ENCODE peak calls at places on chromosomes 12 and 14, in seven cellular contexts. One of them, this sample, is unnamed. For H3K27me3, the result is how much of the 10 kb centered on the place peaks cover.

GRCh38 chr14:94394594-94395305 is 6.3 kb upstream of the SERPINA1 start:
- DNase-seq in spleen: peak
- DNase-seq in breast epithelium: no peak
- DNase-seq in Panc1: no peak
- DNase-seq in sigmoid colon: peak
- DNase-seq in HCT116: no peak
- DNase-seq in suprapubic skin: no peak
- DNase-seq in this sample: no peak

GRCh38 chr12:57092529-57092862 is 3.6 kb downstream of the NAB2 start:
- DNase-seq in sigmoid colon: no peak
- DNase-seq in breast epithelium: no peak
- DNase-seq in Panc1: no peak
- DNase-seq in suprapubic skin: no peak
- DNase-seq in HCT116: no peak
- DNase-seq in spleen: no peak
- DNase-seq in this sample: no peak

GRCh38 chr14:21056520-21057163 is 980 bp upstream of the RNASE8 start:
- DNase-seq in suprapubic skin: no peak
- DNase-seq in spleen: no peak
- DNase-seq in breast epithelium: no peak
- DNase-seq in HCT116: no peak
- DNase-seq in sigmoid colon: no peak
- DNase-seq in Panc1: no peak
- DNase-seq in this sample: no peak

GRCh38 chr12:42625611-42626010 is 36.1 kb upstream of the PRICKLE1 start:
- DNase-seq in breast epithelium: no peak
- DNase-seq in spleen: no peak
- DNase-seq in sigmoid colon: no peak
- DNase-seq in Panc1: no peak
- DNase-seq in HCT116: no peak
- DNase-seq in suprapubic skin: no peak
- DNase-seq in this sample: no peak

GRCh38 chr14:89027097-89027740 is 202.8 kb downstream of the TTC8 start:
- DNase-seq in suprapubic skin: no peak
- DNase-seq in sigmoid colon: peak
- DNase-seq in spleen: peak
- DNase-seq in HCT116: peak
- DNase-seq in Panc1: no peak
- DNase-seq in breast epithelium: no peak
- DNase-seq in this sample: peak

GRCh38 chr14:99430491-99430890 is 50.2 kb downstream of the SETD3 start:
- DNase-seq in suprapubic skin: no peak
- DNase-seq in spleen: peak
- DNase-seq in sigmoid colon: no peak
- DNase-seq in Panc1: no peak
- DNase-seq in HCT116: no peak
- DNase-seq in breast epithelium: no peak
- DNase-seq in this sample: no peak

GRCh38 chr12:21429994-21430393 is 7.5 kb upstream of the PYROXD1 start:
- DNase-seq in HCT116: no peak
- DNase-seq in sigmoid colon: no peak
- DNase-seq in breast epithelium: no peak
- DNase-seq in spleen: no peak
- DNase-seq in suprapubic skin: no peak
- DNase-seq in Panc1: no peak
- DNase-seq in this sample: no peak

GRCh38 chr12:101277443-101277842 is 2.5 kb upstream of the UTP20 start:
- DNase-seq in Panc1: no peak
- DNase-seq in sigmoid colon: no peak
- DNase-seq in breast epithelium: no peak
- DNase-seq in spleen: no peak
- DNase-seq in HCT116: no peak
- DNase-seq in suprapubic skin: no peak
- DNase-seq in this sample: no peak

GRCh38 chr14:106070242-106070641 is 543.9 kb downstream of the TMEM121 start:
- DNase-seq in Panc1: no peak
- DNase-seq in sigmoid colon: no peak
- DNase-seq in breast epithelium: no peak
- DNase-seq in suprapubic skin: no peak
- DNase-seq in spleen: no peak
- DNase-seq in HCT116: no peak
- DNase-seq in this sample: no peak

GRCh38 chr12:42586268-42586667 is 3.3 kb downstream of the PRICKLE1 start:
- DNase-seq in HCT116: no peak
- DNase-seq in Panc1: no peak
- DNase-seq in suprapubic skin: no peak
- DNase-seq in spleen: no peak
- DNase-seq in sigmoid colon: no peak
- DNase-seq in breast epithelium: no peak
- DNase-seq in this sample: peak

GRCh38 chr12:39380090-39380489 is 62.8 kb downstream of the KIF21A start:
- DNase-seq in breast epithelium: no peak
- DNase-seq in Panc1: no peak
- DNase-seq in sigmoid colon: no peak
- DNase-seq in spleen: no peak
- DNase-seq in HCT116: no peak
- DNase-seq in suprapubic skin: no peak
- DNase-seq in this sample: no peak

GRCh38 chr12:39372929-39373328 is 70.0 kb downstream of the KIF21A start:
- DNase-seq in breast epithelium: no peak
- DNase-seq in suprapubic skin: no peak
- DNase-seq in spleen: no peak
- DNase-seq in HCT116: no peak
- DNase-seq in sigmoid colon: no peak
- DNase-seq in Panc1: no peak
- DNase-seq in this sample: no peak

GRCh38 chr12:39383064-39383552 is 59.8 kb downstream of the KIF21A start:
- DNase-seq in spleen: no peak
- DNase-seq in sigmoid colon: no peak
- DNase-seq in suprapubic skin: no peak
- DNase-seq in breast epithelium: no peak
- DNase-seq in HCT116: no peak
- DNase-seq in Panc1: no peak
- DNase-seq in this sample: no peak

GRCh38 chr12:39375206-39375808 is 67.6 kb downstream of the KIF21A start:
- DNase-seq in breast epithelium: no peak
- DNase-seq in sigmoid colon: no peak
- DNase-seq in suprapubic skin: no peak
- DNase-seq in spleen: no peak
- DNase-seq in Panc1: no peak
- DNase-seq in HCT116: peak
- DNase-seq in this sample: no peak

DNA sequence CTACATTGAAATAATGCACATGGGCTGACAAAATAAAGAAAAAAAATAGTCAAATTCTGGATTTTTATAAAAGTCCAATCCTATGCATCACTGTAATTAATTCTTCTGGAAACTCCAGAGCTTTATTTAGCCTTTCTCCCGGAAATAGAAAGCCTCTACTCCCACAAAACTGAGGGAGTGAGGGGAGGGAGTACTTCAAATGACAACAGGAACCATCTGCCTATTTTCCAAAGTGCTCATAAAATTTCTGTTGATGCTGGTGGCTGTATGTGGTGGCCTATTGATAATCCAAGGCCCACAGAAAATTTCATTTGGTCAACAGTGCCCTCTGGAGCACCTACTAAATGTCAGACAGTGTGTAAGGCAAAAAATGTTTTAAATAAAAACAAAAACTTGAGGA is 64.6 kb downstream of the KIF21A start:
- DNase-seq in sigmoid colon: no peak
- DNase-seq in breast epithelium: no peak
- DNase-seq in suprapubic skin: no peak
- DNase-seq in spleen: no peak
- DNase-seq in HCT116: no peak
- DNase-seq in Panc1: no peak
- DNase-seq in this sample: no peak
- TF ChIP-seq CTCF in sigmoid colon: no peak
- TF ChIP-seq CTCF in breast epithelium: no peak
- TF ChIP-seq CTCF in suprapubic skin: no peak
- TF ChIP-seq CTCF in spleen: no peak
- TF ChIP-seq CTCF in HCT116: no peak
- TF ChIP-seq CTCF in Panc1: no peak
- TF ChIP-seq CTCF in this sample: no peak

DNA sequence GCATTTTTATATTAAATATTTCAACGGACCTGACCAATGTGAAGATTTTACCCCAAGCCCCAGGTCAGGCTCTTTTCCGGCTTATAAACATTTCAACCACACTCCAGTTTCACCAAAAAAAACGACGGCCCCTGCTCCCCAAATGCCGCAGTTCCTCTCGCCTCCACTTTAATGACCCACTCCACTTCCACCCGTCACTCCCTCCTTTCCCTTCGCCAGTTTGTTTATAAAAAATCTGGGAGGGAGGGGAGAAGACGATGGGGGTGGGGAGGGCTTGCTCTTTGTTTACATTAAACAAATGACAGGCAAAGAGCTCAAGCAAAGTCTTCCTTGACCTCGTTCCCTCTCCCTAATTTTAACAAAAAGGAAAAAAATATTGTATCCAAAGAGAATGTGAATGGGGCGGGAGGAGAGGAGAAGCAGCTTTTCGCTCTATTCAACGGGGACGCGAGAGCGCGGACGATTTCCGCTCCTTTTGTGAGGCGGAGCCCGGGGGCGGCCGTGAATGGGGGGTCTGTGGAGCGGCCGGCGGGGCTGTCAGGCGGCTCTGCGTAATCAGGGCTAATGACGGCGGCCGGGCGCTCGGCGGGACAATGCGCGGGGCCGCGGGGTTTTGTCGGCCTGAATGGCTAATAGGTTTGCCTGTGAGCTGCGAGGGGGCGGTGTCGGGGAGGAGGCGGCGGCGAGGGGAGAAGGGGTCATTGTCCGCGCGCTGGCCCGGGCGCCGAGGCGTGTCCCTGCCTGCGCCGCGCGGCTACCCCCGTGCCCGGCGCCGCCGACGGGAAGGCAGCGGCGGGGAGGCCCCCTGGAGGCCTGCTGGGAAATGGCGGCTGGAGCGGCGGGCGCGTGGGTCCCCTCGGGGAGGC is 5.7 kb downstream of the SIX6 start:
- DNase-seq in suprapubic skin: no peak
- DNase-seq in sigmoid colon: no peak
- DNase-seq in Panc1: no peak
- DNase-seq in HCT116: no peak
- DNase-seq in breast epithelium: no peak
- DNase-seq in spleen: no peak
- DNase-seq in this sample: no peak
- H3K27me3 ChIP-seq in suprapubic skin: half or more
- H3K27me3 ChIP-seq in sigmoid colon: half or more
- H3K27me3 ChIP-seq in Panc1: under half
- H3K27me3 ChIP-seq in HCT116: under half
- H3K27me3 ChIP-seq in breast epithelium: half or more
- H3K27me3 ChIP-seq in spleen: half or more
- H3K27me3 ChIP-seq in this sample: half or more

GRCh38 chr14:100893228-100893601 is 10.3 kb downstream of the RTL1 start:
- DNase-seq in spleen: peak
- DNase-seq in suprapubic skin: no peak
- DNase-seq in HCT116: no peak
- DNase-seq in sigmoid colon: no peak
- DNase-seq in breast epithelium: no peak
- DNase-seq in Panc1: no peak
- DNase-seq in this sample: no peak
- TF ChIP-seq POLR2AphosphoS5 in spleen: no peak
- TF ChIP-seq POLR2AphosphoS5 in suprapubic skin: no peak
- TF ChIP-seq POLR2AphosphoS5 in HCT116: no peak
- TF ChIP-seq POLR2AphosphoS5 in sigmoid colon: no peak
- TF ChIP-seq POLR2AphosphoS5 in breast epithelium: no peak
- TF ChIP-seq POLR2AphosphoS5 in Panc1: no peak
- TF ChIP-seq POLR2AphosphoS5 in this sample: no peak

GRCh38 chr12:62720661-62721330 is 214.2 kb downstream of the PPM1H start:
- DNase-seq in HCT116: no peak
- DNase-seq in suprapubic skin: no peak
- DNase-seq in breast epithelium: peak
- DNase-seq in sigmoid colon: no peak
- DNase-seq in spleen: no peak
- DNase-seq in Panc1: no peak
- DNase-seq in this sample: no peak

GRCh38 chr12:62716037-62716436 is 218.9 kb downstream of the PPM1H start:
- DNase-seq in suprapubic skin: no peak
- DNase-seq in breast epithelium: no peak
- DNase-seq in sigmoid colon: no peak
- DNase-seq in spleen: no peak
- DNase-seq in HCT116: no peak
- DNase-seq in Panc1: no peak
- DNase-seq in this sample: no peak

GRCh38 chr12:62717636-62718035 is 217.3 kb downstream of the PPM1H start:
- DNase-seq in spleen: no peak
- DNase-seq in Panc1: no peak
- DNase-seq in HCT116: no peak
- DNase-seq in breast epithelium: no peak
- DNase-seq in suprapubic skin: no peak
- DNase-seq in sigmoid colon: no peak
- DNase-seq in this sample: no peak

GRCh38 chr12:62716866-62717477 is 218.0 kb downstream of the PPM1H start:
- DNase-seq in HCT116: no peak
- DNase-seq in breast epithelium: no peak
- DNase-seq in spleen: no peak
- DNase-seq in sigmoid colon: no peak
- DNase-seq in suprapubic skin: no peak
- DNase-seq in Panc1: no peak
- DNase-seq in this sample: no peak

GRCh38 chr12:62719027-62719426 is 215.9 kb downstream of the PPM1H start:
- DNase-seq in spleen: no peak
- DNase-seq in suprapubic skin: no peak
- DNase-seq in breast epithelium: no peak
- DNase-seq in sigmoid colon: no peak
- DNase-seq in HCT116: no peak
- DNase-seq in Panc1: no peak
- DNase-seq in this sample: no peak
- TF ChIP-seq CTCF in spleen: no peak
- TF ChIP-seq CTCF in suprapubic skin: no peak
- TF ChIP-seq CTCF in breast epithelium: no peak
- TF ChIP-seq CTCF in sigmoid colon: no peak
- TF ChIP-seq CTCF in HCT116: no peak
- TF ChIP-seq CTCF in Panc1: no peak
- TF ChIP-seq CTCF in this sample: no peak

GRCh38 chr14:57848786-57849185 is 17.1 kb downstream of the SLC35F4 start:
- DNase-seq in spleen: no peak
- DNase-seq in suprapubic skin: no peak
- DNase-seq in sigmoid colon: no peak
- DNase-seq in Panc1: no peak
- DNase-seq in breast epithelium: no peak
- DNase-seq in HCT116: no peak
- DNase-seq in this sample: no peak
- H3K27me3 ChIP-seq in spleen: under half
- H3K27me3 ChIP-seq in suprapubic skin: under half
- H3K27me3 ChIP-seq in sigmoid colon: under half
- H3K27me3 ChIP-seq in Panc1: under half
- H3K27me3 ChIP-seq in breast epithelium: under half
- H3K27me3 ChIP-seq in HCT116: under half
- H3K27me3 ChIP-seq in this sample: under half

GRCh38 chr12:122104844-122105243 is 26.3 kb downstream of the MLXIP start:
- DNase-seq in spleen: no peak
- DNase-seq in HCT116: no peak
- DNase-seq in sigmoid colon: peak
- DNase-seq in suprapubic skin: peak
- DNase-seq in breast epithelium: no peak
- DNase-seq in Panc1: no peak
- DNase-seq in this sample: no peak

GRCh38 chr12:122111070-122111750 is 32.7 kb downstream of the MLXIP start:
- DNase-seq in Panc1: no peak
- DNase-seq in HCT116: peak
- DNase-seq in breast epithelium: no peak
- DNase-seq in spleen: no peak
- DNase-seq in suprapubic skin: no peak
- DNase-seq in sigmoid colon: no peak
- DNase-seq in this sample: no peak

GRCh38 chr12:122102331-122102730 is 23.8 kb downstream of the MLXIP start:
- DNase-seq in sigmoid colon: peak
- DNase-seq in suprapubic skin: no peak
- DNase-seq in breast epithelium: no peak
- DNase-seq in Panc1: no peak
- DNase-seq in spleen: no peak
- DNase-seq in HCT116: no peak
- DNase-seq in this sample: no peak

GRCh38 chr12:122106891-122107660 is 28.5 kb downstream of the MLXIP start:
- DNase-seq in HCT116: no peak
- DNase-seq in spleen: no peak
- DNase-seq in breast epithelium: no peak
- DNase-seq in suprapubic skin: peak
- DNase-seq in sigmoid colon: peak
- DNase-seq in Panc1: no peak
- DNase-seq in this sample: no peak
- TF ChIP-seq POLR2AphosphoS5 in HCT116: no peak
- TF ChIP-seq POLR2AphosphoS5 in spleen: no peak
- TF ChIP-seq POLR2AphosphoS5 in breast epithelium: no peak
- TF ChIP-seq POLR2AphosphoS5 in suprapubic skin: no peak
- TF ChIP-seq POLR2AphosphoS5 in sigmoid colon: no peak
- TF ChIP-seq POLR2AphosphoS5 in Panc1: no peak
- TF ChIP-seq POLR2AphosphoS5 in this sample: no peak

This sample was measured in esophagus muscularis mucosa.